ENCODE peak calls at places on chromosomes 1 and 21, in five cellular contexts. I is stomach, M is AG09309, H is EH, Y is DMS 273 treated with DMSO at 0.1 percent for 48 hours. S is an unnamed sample.

GRCh38 chr21:45655071-45655470 is 11.5 kb downstream of the PCBP3 start:
- DNase-seq in M (peak), Y (no peak), H (peak), I (no peak), S (no peak)

GRCh38 chr1:56326056-56326455 is 253.3 kb downstream of the PLPP3 start:
- DNase-seq in I (no peak), M (no peak), H (peak), Y (no peak), S (no peak)

GRCh38 chr21:34669149-34669879 is 520 bp downstream of the CLIC6 start:
- DNase-seq in H (no peak), I (peak), M (no peak), Y (no peak), S (no peak)

GRCh38 chr1:159000070-159000409 is 9.7 kb upstream of the IFI16 start:
- DNase-seq in Y (no peak), M (no peak), I (no peak), H (no peak), S (no peak)

GRCh38 chr1:11520531-11521233 is 41.7 kb downstream of the DISP3 start:
- DNase-seq in I (no peak), M (no peak), H (no peak), Y (no peak), S (no peak)

GRCh38 chr1:169928438-169929209 is 34.9 kb upstream of the SCYL3 start:
- DNase-seq in M (no peak), Y (peak), H (peak), I (no peak), S (peak)

GRCh38 chr1:209380396-209380795 is 203.1 kb upstream of the CAMK1G start:
- DNase-seq in I (no peak), H (peak), M (no peak), Y (no peak), S (no peak)

GRCh38 chr21:8997011-8997440 is 1524.4 kb upstream of the TPTE start:
- DNase-seq in H (no peak), M (no peak), I (no peak), Y (no peak), S (no peak)

GRCh38 chr1:24186993-24187790 is at the start of gene IFNLR1:
- DNase-seq in Y (no peak), H (peak), I (peak), M (no peak), S (no peak)

GRCh38 chr1:3333903-3334302 is 120.6 kb upstream of the ARHGEF16 start:
- DNase-seq in I (peak), M (no peak), Y (no peak), H (no peak), S (no peak)

GRCh38 chr1:17601643-17602382 is 62.3 kb downstream of the ARHGEF10L start:
- DNase-seq in H (no peak), Y (no peak), I (no peak), M (no peak), S (no peak)

GRCh38 chr21:28431527-28432200 is 561.0 kb downstream of the LTN1 start:
- DNase-seq in Y (no peak), M (no peak), I (no peak), H (no peak), S (no peak)

GRCh38 chr1:96520542-96520941 is 201.0 kb upstream of the PTBP2 start:
- DNase-seq in H (no peak), Y (no peak), M (no peak), I (no peak), S (no peak)

GRCh38 chr21:38913120-38913975 is 107.6 kb downstream of the ETS2 start:
- DNase-seq in I (peak), H (peak), M (no peak), Y (no peak), S (no peak)

GRCh38 chr1:88661188-88661587 is 22.9 kb upstream of the PKN2 start:
- DNase-seq in I (no peak), M (no peak), Y (no peak), H (no peak), S (no peak)

GRCh38 chr1:35666916-35667315 is 25.6 kb upstream of the PSMB2 start:
- DNase-seq in Y (no peak), M (no peak), I (no peak), H (no peak), S (no peak)

GRCh38 chr1:93438716-93439115 is 9.2 kb upstream of the FNBP1L start:
- DNase-seq in I (no peak), M (no peak), Y (no peak), H (no peak), S (no peak)

GRCh38 chr1:45493116-45493697 is 2.2 kb upstream of the TESK2 start:
- DNase-seq in H (peak), Y (no peak), M (no peak), I (peak), S (peak)

GRCh38 chr1:91011726-91012125 is 10.1 kb downstream of the ZNF644 start:
- DNase-seq in I (no peak), Y (no peak), M (no peak), H (peak), S (no peak)

GRCh38 chr1:108881369-108881768 is 4.6 kb downstream of the GPSM2 start:
- DNase-seq in I (no peak), Y (no peak), M (no peak), H (peak), S (no peak)

GRCh38 chr1:208217774-208218173 is 26.4 kb downstream of the PLXNA2 start:
- DNase-seq in I (no peak), M (no peak), Y (no peak), H (peak), S (no peak)

GRCh38 chr1:61727544-61727943 is 2.6 kb upstream of the TM2D1 start:
- DNase-seq in I (no peak), H (no peak), Y (no peak), M (no peak), S (no peak)

GRCh38 chr1:7084232-7084894 is 299.1 kb downstream of the CAMTA1 start:
- DNase-seq in M (no peak), Y (no peak), I (no peak), H (no peak), S (no peak)

GRCh38 chr1:101253976-101254660 is 17.3 kb downstream of the S1PR1 start:
- DNase-seq in I (no peak), Y (no peak), H (peak), M (peak), S (no peak)

GRCh38 chr1:85700422-85700821 is 7.8 kb downstream of the ZNHIT6 start:
- DNase-seq in I (no peak), M (no peak), H (no peak), Y (no peak), S (no peak)

GRCh38 chr1:2863149-2863963 is 61.9 kb upstream of the TTC34 start:
- DNase-seq in M (no peak), Y (no peak), H (no peak), I (no peak), S (no peak)

GRCh38 chr1:204323887-204324286 is 35.8 kb downstream of the PLEKHA6 start:
- DNase-seq in Y (no peak), H (peak), I (no peak), M (peak), S (no peak)

GRCh38 chr1:10575616-10576015 is 100.9 kb downstream of the PEX14 start:
- DNase-seq in H (peak), Y (no peak), I (no peak), M (peak), S (no peak)

GRCh38 chr1:213659580-213660547 is 327.9 kb upstream of the PROX1 start:
- DNase-seq in H (no peak), Y (no peak), I (no peak), M (no peak), S (no peak)

GRCh38 chr1:36737767-36738166 is 255.1 kb upstream of the CSF3R start:
- DNase-seq in I (no peak), Y (no peak), M (no peak), H (no peak), S (no peak)

GRCh38 chr1:200588698-200589097 is 31.9 kb downstream of the KIF14 start:
- DNase-seq in Y (no peak), I (no peak), M (no peak), H (no peak), S (peak)

GRCh38 chr1:19032701-19033515 is 76.4 kb upstream of the IFFO2 start:
- DNase-seq in I (no peak), H (no peak), Y (no peak), M (no peak), S (no peak)

GRCh38 chr1:1906185-1907097 is 8.6 kb upstream of the CALML6 start:
- DNase-seq in Y (peak), H (peak), I (peak), M (peak), S (peak)

GRCh38 chr1:161915051-161915503 is 108.6 kb downstream of the OLFML2B start:
- DNase-seq in I (no peak), Y (no peak), H (no peak), M (no peak), S (no peak)

GRCh38 chr1:209156991-209157390 is 426.5 kb upstream of the CAMK1G start:
- DNase-seq in M (no peak), I (no peak), H (no peak), Y (no peak), S (no peak)